ENCODE peak calls at places on chromosomes 3 and 15, in six cellular contexts. X is K562, B is HCT116, R is GM12878, H is H1, V is HepG2. F is an unnamed sample.

GRCh38 chr15:29681946-29682345 is 140.3 kb downstream of the TJP1 start:
- DNase-seq in X (no peak), B (no peak), R (no peak), H (no peak), V (no peak), F (no peak)

GRCh38 chr15:31390029-31390428 is 63.4 kb downstream of the KLF13 start:
- DNase-seq in X (no peak), B (no peak), R (no peak), H (no peak), V (no peak), F (no peak)

GRCh38 chr15:60858511-60859085 is 370.5 kb downstream of the RORA start:
- DNase-seq in X (no peak), B (no peak), R (no peak), H (no peak), V (no peak), F (no peak)

GRCh38 chr3:65669163-65669875 is 369.4 kb downstream of the MAGI1 start:
- DNase-seq in X (peak; percentile 18), B (no peak), R (no peak), H (no peak), V (peak; percentile 81), F (no peak)

GRCh38 chr15:73964736-73965093 is 27.4 kb downstream of the STOML1 start:
- DNase-seq in X (peak; percentile 81), B (peak; percentile 72), R (no peak), H (peak; percentile 97), V (peak; percentile 67), F (peak; percentile 93)

GRCh38 chr15:55916666-55917409 is 76.6 kb downstream of the NEDD4 start:
- DNase-seq in X (no peak), B (no peak), R (no peak), H (no peak), V (no peak), F (no peak)

GRCh38 chr3:45145223-45145622 is 955 bp downstream of the CDCP1 start:
- DNase-seq in X (no peak), B (no peak), R (no peak), H (no peak), V (no peak), F (no peak)

GRCh38 chr3:163951397-163951987 is 1126.8 kb downstream of the SI start:
- DNase-seq in X (no peak), B (no peak), R (no peak), H (no peak), V (peak; percentile 7), F (no peak)

GRCh38 chr3:41267975-41268640 is 68.8 kb downstream of the CTNNB1 start:
- DNase-seq in X (peak; percentile 87), B (peak; percentile 86), R (no peak), H (no peak), V (peak; percentile 96), F (no peak)

GRCh38 chr15:68484696-68485400 is 52.9 kb upstream of the ITGA11 start:
- DNase-seq in X (no peak), B (no peak), R (no peak), H (no peak), V (no peak), F (no peak)

GRCh38 chr3:30607032-30607833 is 832 bp downstream of the TGFBR2 start:
- DNase-seq in X (peak; percentile 24), B (no peak), R (no peak), H (peak; percentile 68), V (no peak), F (peak; percentile 22)

GRCh38 chr3:132964267-132964666 is 73.9 kb upstream of the TMEM108 start:
- DNase-seq in X (peak; percentile 2), B (no peak), R (no peak), H (no peak), V (no peak), F (no peak)

GRCh38 chr15:79640206-79640605 is 208.1 kb downstream of the MINAR1 start:
- DNase-seq in X (no peak), B (peak; percentile 26), R (no peak), H (no peak), V (peak; percentile 7), F (no peak)

GRCh38 chr3:112093180-112093522 is 7.0 kb downstream of the C3orf52 start:
- DNase-seq in X (no peak), B (no peak), R (no peak), H (no peak), V (no peak), F (no peak)

GRCh38 chr3:36557021-36557707 is 176.9 kb downstream of the STAC start:
- DNase-seq in X (no peak), B (no peak), R (no peak), H (no peak), V (no peak), F (no peak)

GRCh38 chr3:134315286-134316106 is 58.8 kb downstream of the AMOTL2 start:
- DNase-seq in X (peak; percentile 17), B (no peak), R (no peak), H (peak; percentile 52), V (no peak), F (no peak)

GRCh38 chr3:172228041-172228440 is 188.7 kb downstream of the FNDC3B start:
- DNase-seq in X (no peak), B (no peak), R (no peak), H (no peak), V (no peak), F (no peak)

GRCh38 chr3:179027326-179027900 is 44.2 kb downstream of the ZMAT3 start:
- DNase-seq in X (peak; percentile 60), B (no peak), R (no peak), H (no peak), V (no peak), F (no peak)

GRCh38 chr3:124694486-124694885 is 35.8 kb upstream of the UMPS start:
- DNase-seq in X (no peak), B (no peak), R (no peak), H (no peak), V (no peak), F (no peak)

GRCh38 chr15:29978411-29979382 is 104.1 kb upstream of the GOLGA8J start:
- DNase-seq in X (no peak), B (no peak), R (no peak), H (no peak), V (no peak), F (no peak)

GRCh38 chr3:46712191-46713047 is 5.2 kb downstream of the PRSS50 start:
- DNase-seq in X (no peak), B (no peak), R (no peak), H (no peak), V (no peak), F (no peak)

GRCh38 chr3:170768334-170768801 is 101.6 kb downstream of the RPL22L1 start:
- DNase-seq in X (no peak), B (no peak), R (no peak), H (no peak), V (no peak), F (no peak)

GRCh38 chr15:80512729-80513670 is 108.8 kb downstream of the ARNT2 start:
- DNase-seq in X (no peak), B (peak; percentile 6), R (no peak), H (peak; percentile 39), V (peak; percentile 49), F (no peak)

GRCh38 chr3:64207289-64208086 is 17.8 kb downstream of the PRICKLE2 start:
- DNase-seq in X (no peak), B (no peak), R (no peak), H (no peak), V (no peak), F (no peak)

GRCh38 chr3:138845771-138846173 is 11.0 kb upstream of the PIK3CB start:
- DNase-seq in X (no peak), B (no peak), R (no peak), H (no peak), V (peak; percentile 64), F (peak; percentile 80)

GRCh38 chr15:88718731-88719130 is 79.9 kb downstream of the ISG20 start:
- DNase-seq in X (no peak), B (no peak), R (no peak), H (no peak), V (no peak), F (no peak)

GRCh38 chr15:88717342-88718017 is 78.7 kb downstream of the ISG20 start:
- DNase-seq in X (no peak), B (no peak), R (no peak), H (no peak), V (no peak), F (no peak)

GRCh38 chr15:88714782-88715372 is 76.1 kb downstream of the ISG20 start:
- DNase-seq in X (no peak), B (no peak), R (no peak), H (no peak), V (no peak), F (no peak)

GRCh38 chr15:88716543-88717341 is 77.9 kb downstream of the ISG20 start:
- DNase-seq in X (no peak), B (no peak), R (no peak), H (no peak), V (peak; percentile 31), F (no peak)

GRCh38 chr15:88719654-88720053 is 80.8 kb downstream of the ISG20 start:
- DNase-seq in X (no peak), B (no peak), R (no peak), H (no peak), V (no peak), F (no peak)
- TF ChIP-seq ZNF274 in X (no peak), B (no peak), R (no peak), H (no peak), V (no peak), F (no peak)

GRCh38 chr3:71104586-71104985 is 478.9 kb downstream of the FOXP1 start:
- DNase-seq in X (no peak), B (no peak), R (no peak), H (no peak), V (no peak), F (no peak)

GRCh38 chr3:71101581-71101980 is 481.9 kb downstream of the FOXP1 start:
- DNase-seq in X (no peak), B (no peak), R (no peak), H (no peak), V (no peak), F (no peak)

GRCh38 chr3:71103430-71103881 is 480.1 kb downstream of the FOXP1 start:
- DNase-seq in X (no peak), B (no peak), R (no peak), H (no peak), V (peak; percentile 40), F (no peak)

GRCh38 chr3:71102111-71103039 is 481.2 kb downstream of the FOXP1 start:
- DNase-seq in X (no peak), B (no peak), R (no peak), H (no peak), V (no peak), F (no peak)

DNA sequence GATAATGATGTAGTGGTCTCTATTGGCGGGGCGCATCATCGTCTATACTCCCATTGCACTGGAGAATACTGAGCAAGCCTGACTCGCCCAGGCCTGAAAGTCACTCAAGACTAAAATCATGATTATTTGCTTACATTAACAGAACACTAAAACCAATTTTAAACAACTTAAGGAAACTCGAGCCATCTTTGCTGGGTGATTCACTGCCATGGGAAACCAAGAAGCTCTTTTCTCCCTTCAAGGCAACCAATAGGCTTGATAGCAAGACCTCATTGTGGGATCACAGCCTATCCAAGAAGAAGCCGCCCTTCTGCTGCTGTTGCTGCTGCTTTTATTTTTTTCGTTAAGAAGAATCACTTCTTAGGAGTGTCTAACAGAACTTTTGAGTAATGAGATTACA is 479.4 kb downstream of the FOXP1 start:
- DNase-seq in X (no peak), B (no peak), R (no peak), H (no peak), V (no peak), F (no peak)
- H3K9ac ChIP-seq in X (no peak overlapping the region), B (no peak overlapping the region), R (no peak overlapping the region), H (no peak overlapping the region), V (no peak overlapping the region), F (no peak overlapping the region)

GRCh38 chr15:45118131-45118588 is 4.0 kb downstream of the DUOXA2 start:
- DNase-seq in X (peak; percentile 94), B (peak; percentile 75), R (peak; percentile 45), H (peak; percentile 93), V (peak; percentile 85), F (peak; percentile 75)
- H3K27me3 ChIP-seq in X (peaks cover 38% of the 10 kb centered on the region), B (no peaks in the 10 kb centered on the region), R (peaks cover 15% of the 10 kb centered on the region), H (peaks cover 61% of the 10 kb centered on the region), V (peaks cover 5% of the 10 kb centered on the region), F (peaks cover 48% of the 10 kb centered on the region)

GRCh38 chr15:76345269-76345879 is 8.8 kb downstream of the ISL2 start:
- DNase-seq in X (no peak), B (no peak), R (no peak), H (no peak), V (no peak), F (no peak)
- TF ChIP-seq ZNF274 in X (no peak), B (no peak), R (no peak), H (no peak), V (no peak), F (no peak)

F was measured in NT2/D1.